ENCODE peak calls at places on chromosomes 16 and 17, in six cellular contexts. One of them, this sample, is unnamed.

GRCh38 chr16:15482068-15482747 is 47.8 kb downstream of the BMERB1 start:
- DNase-seq in cardiac muscle cell: no peak
- DNase-seq in Panc1: peak; percentile 98
- DNase-seq in BJ: peak; percentile 89
- DNase-seq in colonic mucosa: peak; percentile 65
- DNase-seq in dorsolateral prefrontal cortex: peak; percentile 59
- DNase-seq in this sample: peak; percentile 88

GRCh38 chr17:16877102-16877501 is 94.8 kb downstream of the TNFRSF13B start:
- DNase-seq in BJ: no peak
- DNase-seq in Panc1: no peak
- DNase-seq in dorsolateral prefrontal cortex: no peak
- DNase-seq in cardiac muscle cell: no peak
- DNase-seq in colonic mucosa: no peak
- DNase-seq in this sample: no peak

GRCh38 chr17:17811381-17812210 is 25.2 kb downstream of the SREBF1 start:
- DNase-seq in dorsolateral prefrontal cortex: no peak
- DNase-seq in cardiac muscle cell: peak; percentile 56
- DNase-seq in Panc1: no peak
- DNase-seq in colonic mucosa: no peak
- DNase-seq in BJ: no peak
- DNase-seq in this sample: no peak

GRCh38 chr16:69386596-69386995 is 789 bp upstream of the TERF2 start:
- DNase-seq in colonic mucosa: no peak
- DNase-seq in BJ: no peak
- DNase-seq in cardiac muscle cell: no peak
- DNase-seq in dorsolateral prefrontal cortex: no peak
- DNase-seq in Panc1: no peak
- DNase-seq in this sample: no peak

GRCh38 chr16:50261707-50262235 is 4.6 kb upstream of the ADCY7 start:
- DNase-seq in Panc1: no peak
- DNase-seq in dorsolateral prefrontal cortex: no peak
- DNase-seq in BJ: no peak
- DNase-seq in colonic mucosa: peak; percentile 26
- DNase-seq in cardiac muscle cell: no peak
- DNase-seq in this sample: no peak

GRCh38 chr17:76981545-76982295 is 113.5 kb downstream of the MGAT5B start:
- DNase-seq in colonic mucosa: no peak
- DNase-seq in dorsolateral prefrontal cortex: no peak
- DNase-seq in cardiac muscle cell: no peak
- DNase-seq in Panc1: no peak
- DNase-seq in BJ: no peak
- DNase-seq in this sample: no peak

GRCh38 chr16:17271687-17272086 is 199.1 kb downstream of the XYLT1 start:
- DNase-seq in BJ: no peak
- DNase-seq in cardiac muscle cell: peak; percentile 36
- DNase-seq in colonic mucosa: peak; percentile 63
- DNase-seq in Panc1: no peak
- DNase-seq in dorsolateral prefrontal cortex: peak; percentile 50
- DNase-seq in this sample: no peak

GRCh38 chr17:74080936-74081335 is 122.5 kb upstream of the RPL38 start:
- DNase-seq in dorsolateral prefrontal cortex: no peak
- DNase-seq in cardiac muscle cell: no peak
- DNase-seq in BJ: no peak
- DNase-seq in Panc1: no peak
- DNase-seq in colonic mucosa: no peak
- DNase-seq in this sample: no peak

GRCh38 chr17:41149652-41149985 is at the start of gene KRTAP4-5:
- DNase-seq in Panc1: no peak
- DNase-seq in BJ: no peak
- DNase-seq in dorsolateral prefrontal cortex: no peak
- DNase-seq in cardiac muscle cell: no peak
- DNase-seq in colonic mucosa: no peak
- DNase-seq in this sample: no peak

GRCh38 chr16:8959921-8960787 is 3.6 kb downstream of the USP7 start:
- DNase-seq in dorsolateral prefrontal cortex: no peak
- DNase-seq in Panc1: no peak
- DNase-seq in BJ: no peak
- DNase-seq in colonic mucosa: peak; percentile 42
- DNase-seq in cardiac muscle cell: peak; percentile 44
- DNase-seq in this sample: no peak

GRCh38 chr16:86563489-86564345 is 2.9 kb upstream of the FOXC2 start:
- DNase-seq in BJ: no peak
- DNase-seq in colonic mucosa: peak; percentile 91
- DNase-seq in dorsolateral prefrontal cortex: peak; percentile 86
- DNase-seq in cardiac muscle cell: peak; percentile 95
- DNase-seq in Panc1: no peak
- DNase-seq in this sample: peak; percentile 58

GRCh38 chr16:7629571-7629970 is 296.9 kb downstream of the RBFOX1 start:
- DNase-seq in BJ: no peak
- DNase-seq in dorsolateral prefrontal cortex: no peak
- DNase-seq in Panc1: no peak
- DNase-seq in cardiac muscle cell: no peak
- DNase-seq in colonic mucosa: no peak
- DNase-seq in this sample: no peak

GRCh38 chr16:77899416-77899815 is 111.1 kb downstream of the VAT1L start:
- DNase-seq in BJ: no peak
- DNase-seq in cardiac muscle cell: no peak
- DNase-seq in Panc1: no peak
- DNase-seq in colonic mucosa: no peak
- DNase-seq in dorsolateral prefrontal cortex: no peak
- DNase-seq in this sample: no peak

GRCh38 chr17:29179232-29180036 is 764 bp downstream of the MYO18A start:
- DNase-seq in Panc1: no peak
- DNase-seq in dorsolateral prefrontal cortex: no peak
- DNase-seq in BJ: no peak
- DNase-seq in colonic mucosa: peak; percentile 95
- DNase-seq in cardiac muscle cell: peak; percentile 72
- DNase-seq in this sample: peak; percentile 90

GRCh38 chr17:43468746-43469544 is 14.8 kb upstream of the DHX8 start:
- DNase-seq in colonic mucosa: no peak
- DNase-seq in dorsolateral prefrontal cortex: no peak
- DNase-seq in cardiac muscle cell: no peak
- DNase-seq in Panc1: no peak
- DNase-seq in BJ: peak; percentile 84
- DNase-seq in this sample: peak; percentile 100

GRCh38 chr17:29862951-29863350 is 67.1 kb downstream of the SSH2 start:
- DNase-seq in BJ: no peak
- DNase-seq in dorsolateral prefrontal cortex: no peak
- DNase-seq in colonic mucosa: no peak
- DNase-seq in cardiac muscle cell: no peak
- DNase-seq in Panc1: no peak
- DNase-seq in this sample: no peak

GRCh38 chr17:28469376-28469775 is 4.1 kb upstream of the SLC13A2 start:
- DNase-seq in colonic mucosa: no peak
- DNase-seq in Panc1: no peak
- DNase-seq in dorsolateral prefrontal cortex: no peak
- DNase-seq in BJ: no peak
- DNase-seq in cardiac muscle cell: no peak
- DNase-seq in this sample: no peak

GRCh38 chr17:50939795-50940684 is 73.9 kb upstream of the TOB1 start:
- DNase-seq in BJ: no peak
- DNase-seq in colonic mucosa: no peak
- DNase-seq in cardiac muscle cell: no peak
- DNase-seq in dorsolateral prefrontal cortex: no peak
- DNase-seq in Panc1: no peak
- DNase-seq in this sample: no peak

GRCh38 chr16:10961231-10961630 is 16.9 kb downstream of the CLEC16A start:
- DNase-seq in dorsolateral prefrontal cortex: no peak
- DNase-seq in BJ: peak; percentile 81
- DNase-seq in cardiac muscle cell: no peak
- DNase-seq in colonic mucosa: no peak
- DNase-seq in Panc1: no peak
- DNase-seq in this sample: no peak

GRCh38 chr17:31327534-31328526 is 6.4 kb upstream of the EVI2A start:
- DNase-seq in cardiac muscle cell: no peak
- DNase-seq in colonic mucosa: no peak
- DNase-seq in Panc1: no peak
- DNase-seq in dorsolateral prefrontal cortex: no peak
- DNase-seq in BJ: peak; percentile 51
- DNase-seq in this sample: no peak

GRCh38 chr17:18324140-18325049 is 9.3 kb downstream of the SMCR8 start:
- DNase-seq in Panc1: no peak
- DNase-seq in cardiac muscle cell: no peak
- DNase-seq in colonic mucosa: no peak
- DNase-seq in dorsolateral prefrontal cortex: no peak
- DNase-seq in BJ: no peak
- DNase-seq in this sample: no peak

GRCh38 chr17:60141111-60142018 is 8.4 kb upstream of the CA4 start:
- DNase-seq in Panc1: no peak
- DNase-seq in cardiac muscle cell: peak; percentile 34
- DNase-seq in BJ: no peak
- DNase-seq in dorsolateral prefrontal cortex: no peak
- DNase-seq in colonic mucosa: no peak
- DNase-seq in this sample: no peak

DNA sequence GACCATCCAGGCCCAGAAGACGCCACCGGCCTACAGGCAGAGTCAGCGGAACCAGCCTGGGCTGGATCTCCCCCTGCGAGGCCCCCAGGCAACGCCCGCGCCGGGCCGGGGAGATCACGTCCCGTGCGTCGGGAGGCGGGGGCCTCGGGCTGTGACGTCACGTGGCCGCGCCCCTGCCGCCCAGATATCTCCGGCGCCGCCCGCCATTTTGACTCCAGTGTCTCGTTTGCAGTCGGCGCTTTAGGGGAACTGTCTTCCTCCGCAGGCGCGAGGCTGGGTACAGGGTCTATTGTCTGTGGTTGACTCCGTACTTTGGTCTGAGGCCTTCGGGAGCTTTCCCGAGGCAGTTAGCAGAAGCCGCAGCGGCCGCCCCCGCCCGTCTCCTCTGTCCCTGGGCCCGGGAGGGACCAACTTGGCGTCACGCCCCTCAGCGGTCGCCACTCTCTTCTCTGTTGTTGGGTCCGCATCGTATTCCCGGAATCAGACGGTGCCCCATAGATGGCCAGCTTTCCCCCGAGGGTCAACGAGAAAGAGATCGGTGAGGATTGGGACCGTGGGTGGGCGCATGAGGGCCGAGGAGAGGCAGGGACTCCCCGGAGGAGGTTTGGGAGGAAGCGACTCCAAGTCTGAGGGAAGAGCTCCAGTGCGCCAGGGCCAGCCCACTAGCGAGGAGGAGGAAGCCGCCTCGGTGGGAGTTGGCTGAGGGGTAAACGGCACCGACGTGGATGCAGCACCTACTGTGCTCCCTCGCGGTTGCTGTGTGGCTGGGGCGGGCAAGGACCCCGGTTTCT is at the start of gene WSB1:
- DNase-seq in BJ: no peak
- DNase-seq in dorsolateral prefrontal cortex: peak; percentile 95
- DNase-seq in colonic mucosa: peak; percentile 94
- DNase-seq in cardiac muscle cell: peak; percentile 95
- DNase-seq in Panc1: peak; percentile 35
- DNase-seq in this sample: no peak
- TF ChIP-seq CTCF in BJ: no peak
- TF ChIP-seq CTCF in dorsolateral prefrontal cortex: peak; percentile 49
- TF ChIP-seq CTCF in colonic mucosa: no peak
- TF ChIP-seq CTCF in cardiac muscle cell: no peak
- TF ChIP-seq CTCF in Panc1: no peak
- TF ChIP-seq CTCF in this sample: no peak

GRCh38 chr17:79924639-79924976 is 85.4 kb upstream of the CBX4 start:
- DNase-seq in dorsolateral prefrontal cortex: no peak
- DNase-seq in BJ: no peak
- DNase-seq in Panc1: no peak
- DNase-seq in colonic mucosa: no peak
- DNase-seq in cardiac muscle cell: no peak
- DNase-seq in this sample: no peak
- TF ChIP-seq CTCF in dorsolateral prefrontal cortex: no peak
- TF ChIP-seq CTCF in BJ: no peak
- TF ChIP-seq CTCF in Panc1: no peak
- TF ChIP-seq CTCF in colonic mucosa: no peak
- TF ChIP-seq CTCF in cardiac muscle cell: no peak
- TF ChIP-seq CTCF in this sample: no peak

GRCh38 chr17:61619493-61619892 is 28.5 kb upstream of the NACA2 start:
- DNase-seq in BJ: no peak
- DNase-seq in Panc1: no peak
- DNase-seq in cardiac muscle cell: no peak
- DNase-seq in colonic mucosa: no peak
- DNase-seq in dorsolateral prefrontal cortex: no peak
- DNase-seq in this sample: no peak

GRCh38 chr17:61616783-61617182 is 25.8 kb upstream of the NACA2 start:
- DNase-seq in cardiac muscle cell: no peak
- DNase-seq in dorsolateral prefrontal cortex: no peak
- DNase-seq in colonic mucosa: no peak
- DNase-seq in Panc1: no peak
- DNase-seq in BJ: no peak
- DNase-seq in this sample: no peak

GRCh38 chr17:61617261-61617660 is 26.2 kb upstream of the NACA2 start:
- DNase-seq in BJ: no peak
- DNase-seq in dorsolateral prefrontal cortex: no peak
- DNase-seq in colonic mucosa: no peak
- DNase-seq in cardiac muscle cell: no peak
- DNase-seq in Panc1: no peak
- DNase-seq in this sample: no peak

GRCh38 chr17:61619953-61620352 is 28.9 kb upstream of the NACA2 start:
- DNase-seq in dorsolateral prefrontal cortex: no peak
- DNase-seq in Panc1: no peak
- DNase-seq in cardiac muscle cell: no peak
- DNase-seq in BJ: no peak
- DNase-seq in colonic mucosa: no peak
- DNase-seq in this sample: no peak

DNA sequence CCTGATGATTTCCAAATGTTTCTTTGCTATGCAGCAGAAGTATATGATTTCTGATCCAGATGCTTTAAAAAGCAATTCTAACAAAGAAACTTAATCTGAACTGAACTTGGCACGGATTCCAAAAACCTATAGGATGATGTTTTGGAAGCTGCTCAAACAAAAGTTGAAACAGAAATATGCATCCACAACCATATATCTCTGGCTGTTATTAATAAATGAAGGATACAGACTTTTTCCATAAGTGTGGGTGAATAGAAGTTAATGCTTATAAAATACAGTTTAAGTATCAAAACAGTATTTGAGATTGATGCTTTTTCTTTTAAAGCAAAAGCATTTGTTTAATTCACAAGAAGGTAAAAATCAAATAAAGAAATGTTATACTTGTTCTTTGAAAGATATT is 27.9 kb upstream of the NACA2 start:
- DNase-seq in dorsolateral prefrontal cortex: no peak
- DNase-seq in Panc1: no peak
- DNase-seq in BJ: no peak
- DNase-seq in colonic mucosa: no peak
- DNase-seq in cardiac muscle cell: no peak
- DNase-seq in this sample: no peak
- TF ChIP-seq CTCF in dorsolateral prefrontal cortex: no peak
- TF ChIP-seq CTCF in Panc1: no peak
- TF ChIP-seq CTCF in BJ: no peak
- TF ChIP-seq CTCF in colonic mucosa: no peak
- TF ChIP-seq CTCF in cardiac muscle cell: no peak
- TF ChIP-seq CTCF in this sample: no peak

DNA sequence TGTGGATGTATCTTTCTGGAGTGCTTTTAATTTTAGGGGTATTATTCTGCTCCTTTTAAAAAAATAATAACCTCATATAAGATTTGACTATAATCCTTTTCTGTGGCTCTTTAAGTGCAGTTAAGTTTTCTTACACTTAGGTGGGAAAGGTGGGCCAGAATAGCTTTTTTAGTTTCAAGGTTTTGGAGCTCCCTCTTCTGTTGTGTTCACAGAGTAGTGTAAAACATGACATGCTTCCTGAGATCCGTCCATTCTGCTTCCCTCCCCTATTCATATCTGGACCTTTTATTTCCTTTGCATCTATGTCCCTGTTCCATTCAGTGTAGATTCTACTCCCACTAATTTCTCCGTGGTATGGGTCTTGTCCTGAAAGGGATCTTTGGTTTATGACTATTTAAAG is 12.8 kb downstream of the LRRC36 start:
- DNase-seq in dorsolateral prefrontal cortex: no peak
- DNase-seq in BJ: no peak
- DNase-seq in colonic mucosa: no peak
- DNase-seq in Panc1: no peak
- DNase-seq in cardiac muscle cell: no peak
- DNase-seq in this sample: no peak
- TF ChIP-seq CTCF in dorsolateral prefrontal cortex: peak; percentile 48
- TF ChIP-seq CTCF in BJ: peak; percentile 31
- TF ChIP-seq CTCF in colonic mucosa: no peak
- TF ChIP-seq CTCF in Panc1: no peak
- TF ChIP-seq CTCF in cardiac muscle cell: peak; percentile 33
- TF ChIP-seq CTCF in this sample: no peak